ENCODE peak calls at places on chromosomes 16 and 17, in four cellular contexts. One of them, this sample, is unnamed.

GRCh38 chr16:6947291-6947690 is 385.4 kb upstream of the RBFOX1 start:
- DNase-seq in GM12878: no peak
- DNase-seq in OCI-LY7: no peak
- DNase-seq in islet precursor cell: no peak
- DNase-seq in this sample: no peak

GRCh38 chr17:57481901-57482300 is 225.6 kb downstream of the MSI2 start:
- DNase-seq in GM12878: no peak
- DNase-seq in OCI-LY7: no peak
- DNase-seq in islet precursor cell: peak; percentile 77
- DNase-seq in this sample: no peak

GRCh38 chr17:67733371-67733770 is 15.6 kb downstream of the NOL11 start:
- DNase-seq in GM12878: no peak
- DNase-seq in OCI-LY7: no peak
- DNase-seq in islet precursor cell: no peak
- DNase-seq in this sample: no peak

GRCh38 chr16:50276128-50276444 is 9.7 kb downstream of the ADCY7 start:
- DNase-seq in GM12878: no peak
- DNase-seq in OCI-LY7: no peak
- DNase-seq in islet precursor cell: no peak
- DNase-seq in this sample: no peak

GRCh38 chr17:48550313-48551205 is 5.7 kb upstream of the HOXB2 start:
- DNase-seq in GM12878: no peak
- DNase-seq in OCI-LY7: no peak
- DNase-seq in islet precursor cell: peak; percentile 71
- DNase-seq in this sample: no peak

GRCh38 chr16:66370786-66371684 is 4.5 kb downstream of the CDH5 start:
- DNase-seq in GM12878: no peak
- DNase-seq in OCI-LY7: no peak
- DNase-seq in islet precursor cell: peak; percentile 51
- DNase-seq in this sample: no peak

GRCh38 chr17:56185905-56186783 is 32.9 kb downstream of the ANKFN1 start:
- DNase-seq in GM12878: no peak
- DNase-seq in OCI-LY7: no peak
- DNase-seq in islet precursor cell: peak; percentile 41
- DNase-seq in this sample: no peak

GRCh38 chr17:36667922-36668321 is 66.5 kb downstream of the MRM1 start:
- DNase-seq in GM12878: no peak
- DNase-seq in OCI-LY7: no peak
- DNase-seq in islet precursor cell: peak; percentile 59
- DNase-seq in this sample: no peak

GRCh38 chr17:33241390-33241789 is 51.7 kb downstream of the ASIC2 start:
- DNase-seq in GM12878: no peak
- DNase-seq in OCI-LY7: no peak
- DNase-seq in islet precursor cell: no peak
- DNase-seq in this sample: no peak

GRCh38 chr17:19534562-19535149 is 1.0 kb downstream of the SLC47A1 start:
- DNase-seq in GM12878: no peak
- DNase-seq in OCI-LY7: no peak
- DNase-seq in islet precursor cell: no peak
- DNase-seq in this sample: no peak

GRCh38 chr17:42305543-42306384 is 17.5 kb downstream of the STAT5A start:
- DNase-seq in GM12878: no peak
- DNase-seq in OCI-LY7: no peak
- DNase-seq in islet precursor cell: no peak
- DNase-seq in this sample: no peak

GRCh38 chr16:8866118-8866883 is 2.5 kb downstream of the CARHSP1 start:
- DNase-seq in GM12878: no peak
- DNase-seq in OCI-LY7: no peak
- DNase-seq in islet precursor cell: peak; percentile 94
- DNase-seq in this sample: no peak

GRCh38 chr16:69012906-69013305 is 92.5 kb upstream of the HAS3 start:
- DNase-seq in GM12878: no peak
- DNase-seq in OCI-LY7: no peak
- DNase-seq in islet precursor cell: no peak
- DNase-seq in this sample: no peak

GRCh38 chr17:16007439-16007838 is 7.8 kb downstream of the TTC19 start:
- DNase-seq in GM12878: no peak
- DNase-seq in OCI-LY7: no peak
- DNase-seq in islet precursor cell: no peak
- DNase-seq in this sample: no peak

GRCh38 chr16:68981971-68982370 is 123.5 kb upstream of the HAS3 start:
- DNase-seq in GM12878: no peak
- DNase-seq in OCI-LY7: no peak
- DNase-seq in islet precursor cell: no peak
- DNase-seq in this sample: no peak

GRCh38 chr16:84425696-84426095 is 57.4 kb downstream of the ATP2C2 start:
- DNase-seq in GM12878: no peak
- DNase-seq in OCI-LY7: no peak
- DNase-seq in islet precursor cell: no peak
- DNase-seq in this sample: no peak

This sample was measured in SIG-M5.